ENCODE peak calls at places on chromosomes 7 and 10, in five cellular contexts. G, M, N, E and Q are unnamed samples. For H3K27me3, the result is how much of the 10 kb centered on the place peaks cover.

GRCh38 chr10:20233423-20233822 is 417.2 kb downstream of the PLXDC2 start:
- DNase-seq in G (no peak), M (peak), N (no peak), E (no peak), Q (no peak)

GRCh38 chr7:124088590-124088989 is 55.7 kb upstream of the TMEM229A start:
- DNase-seq in G (no peak), M (no peak), N (no peak), E (no peak), Q (no peak)

GRCh38 chr10:3783721-3784432 is 1.1 kb downstream of the KLF6 start:
- DNase-seq in G (peak), M (peak), N (no peak), E (peak), Q (peak)

GRCh38 chr10:129120441-129120840 is 346.6 kb upstream of the MGMT start:
- DNase-seq in G (no peak), M (no peak), N (no peak), E (no peak), Q (no peak)

GRCh38 chr7:24978837-24979469 is 1.0 kb downstream of the OSBPL3 start:
- DNase-seq in G (no peak), M (peak), N (no peak), E (no peak), Q (peak)

GRCh38 chr10:130493021-130493420 is 356.8 kb downstream of the GLRX3 start:
- DNase-seq in G (no peak), M (no peak), N (no peak), E (no peak), Q (no peak)

GRCh38 chr10:49518982-49519578 is 19.8 kb downstream of the ERCC6 start:
- DNase-seq in G (peak), M (peak), N (no peak), E (no peak), Q (peak)

GRCh38 chr7:128703605-128704004 is 31.5 kb downstream of the GARIN1A start:
- DNase-seq in G (no peak), M (no peak), N (no peak), E (no peak), Q (no peak)

GRCh38 chr10:17005621-17006566 is 123.7 kb downstream of the CUBN start:
- DNase-seq in G (no peak), M (no peak), N (no peak), E (no peak), Q (no peak)

GRCh38 chr7:142557971-142558582 is 191.2 kb upstream of the PRSS1 start:
- DNase-seq in G (no peak), M (peak), N (no peak), E (no peak), Q (peak)

GRCh38 chr7:12256025-12256570 is 45.0 kb downstream of the TMEM106B start:
- DNase-seq in G (no peak), M (no peak), N (no peak), E (no peak), Q (no peak)

GRCh38 chr10:129728905-129729540 is 235.1 kb downstream of the EBF3 start:
- DNase-seq in G (no peak), M (no peak), N (no peak), E (no peak), Q (no peak)

GRCh38 chr7:85343484-85343883 is 156.6 kb upstream of the SEMA3D start:
- DNase-seq in G (no peak), M (no peak), N (no peak), E (no peak), Q (no peak)

GRCh38 chr7:85341973-85342372 is 155.1 kb upstream of the SEMA3D start:
- DNase-seq in G (no peak), M (peak), N (no peak), E (no peak), Q (no peak)

GRCh38 chr7:85342781-85343180 is 155.9 kb upstream of the SEMA3D start:
- DNase-seq in G (no peak), M (no peak), N (no peak), E (no peak), Q (no peak)

GRCh38 chr7:85341121-85341520 is 154.3 kb upstream of the SEMA3D start:
- DNase-seq in G (no peak), M (no peak), N (no peak), E (no peak), Q (no peak)
- H3K27me3 ChIP-seq in G (under half), M (under half), N (under half), E (under half), Q (under half)

DNA sequence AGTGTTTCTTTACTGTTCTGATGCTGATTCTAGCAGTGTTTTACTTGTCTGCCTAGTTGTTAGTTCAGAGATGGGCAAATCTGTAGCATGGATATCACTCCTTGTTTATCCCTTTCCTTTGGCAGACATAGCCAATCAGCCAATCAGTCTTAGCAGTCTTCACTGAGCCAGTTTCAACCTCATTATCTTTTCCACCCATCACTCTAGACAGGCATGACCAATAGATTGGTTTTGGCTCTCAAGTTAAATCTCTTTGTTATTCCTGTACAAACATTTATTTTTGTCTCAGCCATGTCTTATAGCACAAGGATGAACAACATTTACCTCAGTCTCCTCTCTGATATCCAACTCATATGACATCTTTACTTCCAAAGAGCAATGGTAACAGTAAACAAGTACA is 109.5 kb downstream of the PRKG1 start:
- DNase-seq in G (no peak), M (no peak), N (no peak), E (no peak), Q (no peak)
- H3K27me3 ChIP-seq in G (under half), M (under half), N (under half), E (under half), Q (under half)

GRCh38 chr7:158570449-158571170 is 17.0 kb downstream of the PTPRN2 start:
- DNase-seq in G (no peak), M (no peak), N (no peak), E (no peak), Q (no peak)
- H3K27me3 ChIP-seq in G (under half), M (under half), N (under half), E (under half), Q (under half)

GRCh38 chr7:151831606-151832005 is 45.3 kb downstream of the PRKAG2 start:
- DNase-seq in G (no peak), M (no peak), N (no peak), E (no peak), Q (no peak)
- H3K27me3 ChIP-seq in G (under half), M (under half), N (under half), E (under half), Q (under half)

GRCh38 chr10:133091316-133091715 is 3.6 kb downstream of the ADGRA1 start:
- DNase-seq in G (no peak), M (no peak), N (no peak), E (no peak), Q (no peak)
- H3K27me3 ChIP-seq in G (under half), M (under half), N (under half), E (half or more), Q (under half)